ENCODE peak calls at places on chromosome 6, in nine cellular contexts. One of them, this sample, is unnamed.

GRCh38 chr6:55678330-55679224 is 99.6 kb upstream of the HMGCLL1 start:
- DNase-seq in endothelial cell: no peak
- DNase-seq in suprapubic skin: no peak
- DNase-seq in Panc1: no peak
- DNase-seq in fibroblast of pulmonary artery: no peak
- DNase-seq in fibroblast of mammary gland: no peak
- DNase-seq in astrocyte: no peak
- DNase-seq in heart left ventricle: no peak
- DNase-seq in HFFc6: no peak
- DNase-seq in this sample: no peak

GRCh38 chr6:20404641-20405032 is 3.0 kb downstream of the E2F3 start:
- DNase-seq in endothelial cell: peak; percentile 70
- DNase-seq in suprapubic skin: peak; percentile 65
- DNase-seq in Panc1: peak; percentile 55
- DNase-seq in fibroblast of pulmonary artery: peak; percentile 80
- DNase-seq in fibroblast of mammary gland: peak; percentile 72
- DNase-seq in astrocyte: peak; percentile 64
- DNase-seq in heart left ventricle: no peak
- DNase-seq in HFFc6: peak; percentile 74
- DNase-seq in this sample: no peak

GRCh38 chr6:42403415-42403814 is 48.3 kb downstream of the TRERF1 start:
- DNase-seq in endothelial cell: no peak
- DNase-seq in suprapubic skin: no peak
- DNase-seq in Panc1: no peak
- DNase-seq in fibroblast of pulmonary artery: peak; percentile 25
- DNase-seq in fibroblast of mammary gland: peak; percentile 10
- DNase-seq in astrocyte: peak; percentile 47
- DNase-seq in heart left ventricle: no peak
- DNase-seq in HFFc6: peak; percentile 7
- DNase-seq in this sample: no peak

GRCh38 chr6:47221565-47221964 is 88.1 kb downstream of the TNFRSF21 start:
- DNase-seq in endothelial cell: no peak
- DNase-seq in suprapubic skin: no peak
- DNase-seq in Panc1: no peak
- DNase-seq in fibroblast of pulmonary artery: no peak
- DNase-seq in fibroblast of mammary gland: no peak
- DNase-seq in astrocyte: no peak
- DNase-seq in heart left ventricle: no peak
- DNase-seq in HFFc6: no peak
- DNase-seq in this sample: no peak

GRCh38 chr6:88671624-88672023 is 291.8 kb downstream of the RNGTT start:
- DNase-seq in endothelial cell: no peak
- DNase-seq in suprapubic skin: no peak
- DNase-seq in Panc1: no peak
- DNase-seq in fibroblast of pulmonary artery: no peak
- DNase-seq in fibroblast of mammary gland: no peak
- DNase-seq in astrocyte: no peak
- DNase-seq in heart left ventricle: no peak
- DNase-seq in HFFc6: no peak
- DNase-seq in this sample: no peak

GRCh38 chr6:19303381-19303780 is 533.8 kb upstream of the ID4 start:
- DNase-seq in endothelial cell: no peak
- DNase-seq in suprapubic skin: no peak
- DNase-seq in Panc1: no peak
- DNase-seq in fibroblast of pulmonary artery: no peak
- DNase-seq in fibroblast of mammary gland: peak; percentile 4
- DNase-seq in astrocyte: peak; percentile 10
- DNase-seq in heart left ventricle: no peak
- DNase-seq in HFFc6: no peak
- DNase-seq in this sample: no peak

GRCh38 chr6:125444234-125444949 is 142.6 kb upstream of the HDDC2 start:
- DNase-seq in endothelial cell: no peak
- DNase-seq in suprapubic skin: no peak
- DNase-seq in Panc1: no peak
- DNase-seq in fibroblast of pulmonary artery: peak; percentile 30
- DNase-seq in fibroblast of mammary gland: peak; percentile 1
- DNase-seq in astrocyte: no peak
- DNase-seq in heart left ventricle: peak; percentile 83
- DNase-seq in HFFc6: no peak
- DNase-seq in this sample: peak; percentile 87

GRCh38 chr6:164408868-164409267 is 900.5 kb downstream of the C6orf118 start:
- DNase-seq in endothelial cell: no peak
- DNase-seq in suprapubic skin: no peak
- DNase-seq in Panc1: no peak
- DNase-seq in fibroblast of pulmonary artery: no peak
- DNase-seq in fibroblast of mammary gland: no peak
- DNase-seq in astrocyte: no peak
- DNase-seq in heart left ventricle: no peak
- DNase-seq in HFFc6: no peak
- DNase-seq in this sample: no peak

GRCh38 chr6:116220172-116220571 is 33.7 kb downstream of the TSPYL4 start:
- DNase-seq in endothelial cell: no peak
- DNase-seq in suprapubic skin: no peak
- DNase-seq in Panc1: no peak
- DNase-seq in fibroblast of pulmonary artery: peak; percentile 26
- DNase-seq in fibroblast of mammary gland: peak; percentile 9
- DNase-seq in astrocyte: peak; percentile 18
- DNase-seq in heart left ventricle: peak; percentile 64
- DNase-seq in HFFc6: no peak
- DNase-seq in this sample: no peak

GRCh38 chr6:127120787-127121636 is 2.5 kb downstream of the RSPO3 start:
- DNase-seq in endothelial cell: peak; percentile 88
- DNase-seq in suprapubic skin: peak; percentile 86
- DNase-seq in Panc1: peak; percentile 59
- DNase-seq in fibroblast of pulmonary artery: peak; percentile 88
- DNase-seq in fibroblast of mammary gland: peak; percentile 87
- DNase-seq in astrocyte: peak; percentile 60
- DNase-seq in heart left ventricle: peak; percentile 64
- DNase-seq in HFFc6: peak; percentile 65
- DNase-seq in this sample: no peak

GRCh38 chr6:54802775-54803631 is 43.6 kb upstream of the FAM83B start:
- DNase-seq in endothelial cell: no peak
- DNase-seq in suprapubic skin: no peak
- DNase-seq in Panc1: no peak
- DNase-seq in fibroblast of pulmonary artery: peak; percentile 36
- DNase-seq in fibroblast of mammary gland: peak; percentile 56
- DNase-seq in astrocyte: peak; percentile 61
- DNase-seq in heart left ventricle: no peak
- DNase-seq in HFFc6: peak; percentile 52
- DNase-seq in this sample: no peak

GRCh38 chr6:37862992-37863391 is 43.5 kb downstream of the ZFAND3 start:
- DNase-seq in endothelial cell: no peak
- DNase-seq in suprapubic skin: no peak
- DNase-seq in Panc1: no peak
- DNase-seq in fibroblast of pulmonary artery: peak; percentile 25
- DNase-seq in fibroblast of mammary gland: peak; percentile 26
- DNase-seq in astrocyte: peak; percentile 70
- DNase-seq in heart left ventricle: no peak
- DNase-seq in HFFc6: peak; percentile 67
- DNase-seq in this sample: no peak

GRCh38 chr6:130369821-130370220 is 4.0 kb downstream of the TMEM200A start:
- DNase-seq in endothelial cell: no peak
- DNase-seq in suprapubic skin: no peak
- DNase-seq in Panc1: no peak
- DNase-seq in fibroblast of pulmonary artery: no peak
- DNase-seq in fibroblast of mammary gland: no peak
- DNase-seq in astrocyte: no peak
- DNase-seq in heart left ventricle: no peak
- DNase-seq in HFFc6: no peak
- DNase-seq in this sample: no peak

GRCh38 chr6:130367767-130368166 is 1.9 kb downstream of the TMEM200A start:
- DNase-seq in endothelial cell: no peak
- DNase-seq in suprapubic skin: no peak
- DNase-seq in Panc1: no peak
- DNase-seq in fibroblast of pulmonary artery: no peak
- DNase-seq in fibroblast of mammary gland: no peak
- DNase-seq in astrocyte: no peak
- DNase-seq in heart left ventricle: no peak
- DNase-seq in HFFc6: no peak
- DNase-seq in this sample: no peak

GRCh38 chr6:130365166-130366010 is 429 bp upstream of the TMEM200A start:
- DNase-seq in endothelial cell: peak; percentile 91
- DNase-seq in suprapubic skin: peak; percentile 80
- DNase-seq in Panc1: no peak
- DNase-seq in fibroblast of pulmonary artery: peak; percentile 50
- DNase-seq in fibroblast of mammary gland: peak; percentile 63
- DNase-seq in astrocyte: peak; percentile 52
- DNase-seq in heart left ventricle: peak; percentile 24
- DNase-seq in HFFc6: peak; percentile 39
- DNase-seq in this sample: peak; percentile 79

GRCh38 chr6:130364224-130364780 is 1.5 kb upstream of the TMEM200A start:
- DNase-seq in endothelial cell: no peak
- DNase-seq in suprapubic skin: no peak
- DNase-seq in Panc1: no peak
- DNase-seq in fibroblast of pulmonary artery: no peak
- DNase-seq in fibroblast of mammary gland: no peak
- DNase-seq in astrocyte: no peak
- DNase-seq in heart left ventricle: no peak
- DNase-seq in HFFc6: no peak
- DNase-seq in this sample: no peak

DNA sequence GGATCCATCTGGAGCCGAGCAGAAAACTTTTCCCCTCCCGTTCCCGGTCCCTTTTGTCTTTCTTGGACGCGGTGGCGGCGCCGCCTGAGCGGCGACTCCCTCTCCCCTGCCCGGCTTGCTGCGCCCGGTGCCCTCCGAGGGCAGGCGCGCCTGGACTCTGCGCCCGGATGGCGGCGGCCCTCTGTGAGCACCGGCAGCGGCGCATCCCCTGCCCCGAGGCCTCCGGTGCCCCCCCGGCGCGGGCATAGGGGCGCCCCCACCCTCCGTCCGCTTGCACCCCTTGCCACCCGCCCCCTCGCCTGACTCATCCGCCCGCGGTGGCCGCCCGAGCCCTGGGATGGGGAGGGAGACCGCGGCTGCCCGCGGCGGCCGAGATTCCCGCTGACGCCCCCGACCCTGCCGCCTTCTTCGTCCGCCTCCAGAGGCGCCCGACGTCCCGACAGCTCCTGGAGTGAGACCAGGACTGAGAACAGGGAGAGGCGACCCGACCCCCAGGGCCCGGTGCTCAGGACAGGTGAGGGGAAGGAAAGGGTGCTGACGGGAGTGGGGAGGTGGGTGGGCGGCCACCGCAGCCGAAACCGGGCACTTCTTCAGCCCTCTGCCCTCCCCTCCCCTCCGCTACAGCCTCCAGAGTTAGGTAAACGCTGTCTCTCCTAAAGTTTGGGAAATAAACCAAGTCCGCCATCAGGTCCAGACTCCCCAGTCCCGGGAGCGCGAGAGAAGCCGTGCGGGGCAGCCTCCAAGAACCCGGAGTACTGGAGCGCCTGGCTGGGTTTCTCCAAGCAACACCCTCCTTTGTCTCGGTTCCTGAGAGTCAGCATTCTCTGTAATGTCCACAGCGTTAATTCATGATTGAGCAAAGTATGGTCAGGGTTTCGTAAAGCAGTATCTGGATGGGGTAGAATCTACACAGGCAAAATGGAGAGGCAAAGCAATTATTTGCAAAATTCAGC is at the start of gene TMEM200A:
- DNase-seq in endothelial cell: peak; percentile 65
- DNase-seq in suprapubic skin: peak; percentile 74
- DNase-seq in Panc1: no peak
- DNase-seq in fibroblast of pulmonary artery: peak; percentile 55
- DNase-seq in fibroblast of mammary gland: peak; percentile 72
- DNase-seq in astrocyte: peak; percentile 51
- DNase-seq in heart left ventricle: peak; percentile 26
- DNase-seq in HFFc6: peak; percentile 36
- DNase-seq in this sample: peak; percentile 77
- TF ChIP-seq CTCF in endothelial cell: no peak
- TF ChIP-seq CTCF in suprapubic skin: no peak
- TF ChIP-seq CTCF in Panc1: no peak
- TF ChIP-seq CTCF in fibroblast of pulmonary artery: peak; percentile 6
- TF ChIP-seq CTCF in fibroblast of mammary gland: no peak
- TF ChIP-seq CTCF in astrocyte: no peak
- TF ChIP-seq CTCF in heart left ventricle: no peak
- TF ChIP-seq CTCF in HFFc6: peak; percentile 9
- TF ChIP-seq CTCF in this sample: no peak

DNA sequence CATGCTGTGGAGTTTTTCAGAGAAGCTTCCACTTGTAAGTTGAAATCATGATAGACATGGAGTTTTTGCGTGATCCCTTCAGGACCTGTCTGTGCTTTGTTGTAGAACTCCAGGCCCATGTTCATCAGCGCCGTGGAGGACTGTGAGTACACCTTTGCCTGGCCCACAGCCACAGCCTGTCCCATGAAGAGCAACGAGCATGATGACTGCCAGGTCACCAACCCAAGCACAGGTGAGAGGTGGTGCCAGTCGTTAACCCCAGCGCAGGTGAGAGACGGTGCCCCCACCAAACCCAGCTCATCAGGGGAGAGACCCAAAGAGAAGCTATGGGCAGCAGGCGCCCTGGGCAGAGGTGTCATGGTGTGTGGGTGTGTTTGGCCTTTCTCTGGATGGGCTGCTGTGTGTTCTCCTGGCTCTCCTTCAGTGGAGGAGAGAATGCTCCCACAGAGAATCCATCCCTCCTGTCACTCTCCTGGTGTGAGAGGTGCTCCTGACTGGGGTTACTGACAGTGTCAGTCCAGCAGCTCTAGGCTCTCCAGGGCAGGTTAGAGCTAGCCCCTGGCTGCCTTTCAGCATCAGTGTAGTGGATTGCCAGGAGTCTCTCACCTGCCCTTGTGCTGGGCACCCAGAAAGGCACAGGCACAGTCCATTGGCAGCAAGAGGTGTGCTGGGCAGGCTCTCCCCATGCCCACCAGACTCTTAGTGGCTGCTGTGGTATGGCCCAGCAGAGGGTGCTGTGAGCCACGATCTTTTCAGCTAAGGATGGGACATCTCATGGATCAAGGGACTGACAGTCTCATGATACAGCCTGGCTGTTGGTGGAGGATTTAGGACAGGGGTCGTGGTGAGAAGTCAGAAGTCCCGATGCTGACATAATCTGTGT is 49.6 kb upstream of the SLC22A1 start:
- DNase-seq in endothelial cell: no peak
- DNase-seq in suprapubic skin: no peak
- DNase-seq in Panc1: no peak
- DNase-seq in fibroblast of pulmonary artery: peak; percentile 13
- DNase-seq in fibroblast of mammary gland: no peak
- DNase-seq in astrocyte: no peak
- DNase-seq in heart left ventricle: no peak
- DNase-seq in HFFc6: no peak
- DNase-seq in this sample: no peak
- TF ChIP-seq CTCF in endothelial cell: no peak
- TF ChIP-seq CTCF in suprapubic skin: no peak
- TF ChIP-seq CTCF in Panc1: no peak
- TF ChIP-seq CTCF in fibroblast of pulmonary artery: peak; percentile 32
- TF ChIP-seq CTCF in fibroblast of mammary gland: no peak
- TF ChIP-seq CTCF in astrocyte: no peak
- TF ChIP-seq CTCF in heart left ventricle: no peak
- TF ChIP-seq CTCF in HFFc6: peak; percentile 54
- TF ChIP-seq CTCF in this sample: no peak

GRCh38 chr6:40804905-40805304 is 217.7 kb upstream of the LRFN2 start:
- DNase-seq in endothelial cell: no peak
- DNase-seq in suprapubic skin: no peak
- DNase-seq in Panc1: no peak
- DNase-seq in fibroblast of pulmonary artery: no peak
- DNase-seq in fibroblast of mammary gland: no peak
- DNase-seq in astrocyte: no peak
- DNase-seq in heart left ventricle: no peak
- DNase-seq in HFFc6: no peak
- DNase-seq in this sample: no peak
- TF ChIP-seq CTCF in endothelial cell: peak; percentile 54
- TF ChIP-seq CTCF in suprapubic skin: no peak
- TF ChIP-seq CTCF in Panc1: peak; percentile 50
- TF ChIP-seq CTCF in fibroblast of pulmonary artery: no peak
- TF ChIP-seq CTCF in fibroblast of mammary gland: peak; percentile 26
- TF ChIP-seq CTCF in astrocyte: peak; percentile 19
- TF ChIP-seq CTCF in heart left ventricle: no peak
- TF ChIP-seq CTCF in HFFc6: peak; percentile 69
- TF ChIP-seq CTCF in this sample: no peak

GRCh38 chr6:165689699-165690098 is 26.7 kb upstream of the PDE10A start:
- DNase-seq in endothelial cell: no peak
- DNase-seq in suprapubic skin: no peak
- DNase-seq in Panc1: no peak
- DNase-seq in fibroblast of pulmonary artery: peak; percentile 50
- DNase-seq in fibroblast of mammary gland: peak; percentile 35
- DNase-seq in astrocyte: no peak
- DNase-seq in heart left ventricle: no peak
- DNase-seq in HFFc6: no peak
- DNase-seq in this sample: no peak
- TF ChIP-seq CTCF in endothelial cell: no peak
- TF ChIP-seq CTCF in suprapubic skin: no peak
- TF ChIP-seq CTCF in Panc1: no peak
- TF ChIP-seq CTCF in fibroblast of pulmonary artery: peak; percentile 34
- TF ChIP-seq CTCF in fibroblast of mammary gland: no peak
- TF ChIP-seq CTCF in astrocyte: peak; percentile 24
- TF ChIP-seq CTCF in heart left ventricle: no peak
- TF ChIP-seq CTCF in HFFc6: no peak
- TF ChIP-seq CTCF in this sample: no peak